ENCODE peak calls at places on chromosome 1, in five cellular contexts. Z is trophoblast cell, E is MM.1S, A is IMR-90, D is endodermal cell. L is an unnamed sample.

GRCh38 chr1:35557118-35557610 is at the start of gene KIAA0319L:
- DNase-seq in E (peak; percentile 80), A (peak; percentile 37), Z (peak; percentile 83), D (peak; percentile 90), L (peak; percentile 97)

GRCh38 chr1:79842811-79843210 is 836.3 kb upstream of the ADGRL4 start:
- DNase-seq in D (no peak), E (no peak), Z (no peak), A (no peak), L (no peak)

GRCh38 chr1:213281610-213282316 is 230.7 kb downstream of the RPS6KC1 start:
- DNase-seq in D (peak; percentile 68), A (no peak), E (no peak), Z (no peak), L (no peak)

GRCh38 chr1:55049914-55050278 is 10.5 kb downstream of the PCSK9 start:
- DNase-seq in A (peak; percentile 58), D (no peak), E (no peak), Z (no peak), L (no peak)

GRCh38 chr1:209670441-209671082 is 4.7 kb upstream of the G0S2 start:
- DNase-seq in Z (no peak), A (no peak), E (no peak), D (no peak), L (no peak)

GRCh38 chr1:58939666-58940370 is 156.0 kb upstream of the JUN start:
- DNase-seq in Z (no peak), A (no peak), E (no peak), D (peak; percentile 12), L (no peak)

GRCh38 chr1:168945870-168946269 is 160.6 kb upstream of the ATP1B1 start:
- DNase-seq in A (no peak), Z (no peak), D (no peak), E (no peak), L (peak; percentile 71)

GRCh38 chr1:63317007-63317813 is 5.2 kb upstream of the FOXD3 start:
- DNase-seq in A (peak; percentile 41), E (peak; percentile 92), D (peak; percentile 98), Z (peak; percentile 63), L (peak; percentile 83)

DNA sequence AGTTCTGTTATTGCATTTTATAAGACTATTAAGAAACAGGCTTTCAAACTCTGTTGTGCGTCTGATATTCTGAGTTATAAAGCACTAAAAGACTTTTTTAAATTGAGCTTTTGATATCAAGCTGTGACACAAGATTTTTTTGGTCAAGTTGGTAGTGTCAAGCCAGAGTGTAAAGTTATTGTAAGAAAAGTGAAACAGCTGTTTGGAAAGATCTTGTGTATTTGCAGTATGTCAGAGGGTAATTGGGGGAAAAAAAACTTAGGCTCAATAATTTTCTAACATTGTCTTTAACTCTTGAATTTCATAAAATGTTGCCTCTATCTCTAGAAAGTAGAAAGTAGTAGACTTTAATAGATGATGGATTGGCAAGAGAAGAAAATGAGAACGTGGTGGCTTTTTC is 3.8 kb downstream of the CACYBP start:
- DNase-seq in E (no peak), D (no peak), Z (no peak), A (no peak), L (no peak)
- H3K9ac ChIP-seq in E (no peak overlapping the region), D (no peak overlapping the region), Z (no peak overlapping the region), A (no peak overlapping the region), L (no peak overlapping the region)

DNA sequence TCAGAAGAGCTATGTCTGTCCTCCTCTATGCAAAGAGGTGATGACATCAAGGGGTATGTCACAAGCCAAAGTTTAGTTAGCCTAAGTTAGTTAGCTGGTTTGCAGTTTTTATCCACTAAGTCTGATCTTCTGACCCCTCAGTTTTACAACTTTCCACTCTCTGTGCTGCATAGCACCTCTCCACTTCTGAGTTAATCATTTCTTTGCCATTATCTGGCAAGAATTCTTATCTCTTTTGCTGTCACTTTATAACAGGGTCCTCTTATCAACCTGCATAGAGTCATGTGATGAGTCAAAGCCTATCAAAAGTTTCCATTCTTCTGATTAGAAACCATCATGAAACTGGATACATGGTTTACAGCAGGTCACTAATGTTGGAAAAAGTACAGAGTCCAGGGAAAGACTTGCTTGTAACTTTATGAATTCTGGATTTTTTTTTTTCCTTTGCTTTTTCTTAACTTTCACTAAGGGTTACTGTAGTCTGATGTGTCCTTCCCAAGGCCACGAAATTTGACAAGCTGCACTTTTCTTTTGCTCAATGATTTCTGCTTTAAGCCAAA is at the start of gene NR5A2:
- DNase-seq in Z (no peak), E (no peak), D (no peak), A (no peak), L (no peak)
- H3K9ac ChIP-seq in Z (no peak within 1 kb of the TSS), E (no peak within 1 kb of the TSS), D (no peak within 1 kb of the TSS), A (no peak within 1 kb of the TSS), L (no peak within 1 kb of the TSS)

GRCh38 chr1:202860744-202861419 is 28.1 kb downstream of the RABIF start:
- DNase-seq in D (peak; percentile 94), Z (peak; percentile 98), E (no peak), A (peak; percentile 33), L (peak; percentile 77)
- H3K9ac ChIP-seq in D (peak overlapping the region; percentile 71), Z (peak overlapping the region; percentile 59), E (peak overlapping the region; percentile 9), A (peak overlapping the region; percentile 19), L (no peak overlapping the region)

DNA sequence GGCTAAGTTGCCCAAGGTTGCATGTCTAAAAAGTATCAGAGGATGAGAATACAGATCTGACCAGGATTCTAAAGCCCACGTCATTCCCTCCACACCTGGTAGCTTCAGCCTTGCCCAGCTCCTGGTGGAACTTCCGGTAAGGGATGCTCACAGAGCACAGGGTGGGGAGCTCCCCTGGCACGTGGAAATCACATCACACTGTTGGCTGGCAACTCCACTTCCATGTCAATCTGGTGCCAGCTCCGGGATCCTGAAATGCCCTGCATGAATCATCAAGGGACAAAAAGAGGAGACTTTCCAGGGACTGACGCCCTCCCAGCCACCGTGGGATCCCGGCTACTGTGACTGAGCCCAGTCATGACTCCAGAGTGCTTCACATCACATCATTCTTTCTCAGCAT is 12.4 kb upstream of the BCAR3 start:
- DNase-seq in Z (no peak), D (no peak), E (no peak), A (no peak), L (no peak)
- H3K9ac ChIP-seq in Z (no peak overlapping the region), D (no peak overlapping the region), E (no peak overlapping the region), A (no peak overlapping the region), L (no peak overlapping the region)

GRCh38 chr1:7008975-7009740 is 223.9 kb downstream of the CAMTA1 start:
- DNase-seq in E (no peak), D (peak; percentile 29), Z (no peak), A (no peak), L (no peak)
- H3K9ac ChIP-seq in E (no peak overlapping the region), D (no peak overlapping the region), Z (no peak overlapping the region), A (no peak overlapping the region), L (no peak overlapping the region)

GRCh38 chr1:43991476-43992231 is at the start of gene CCDC24:
- DNase-seq in D (peak; percentile 93), E (peak; percentile 82), Z (peak; percentile 82), A (peak; percentile 67), L (peak; percentile 96)

GRCh38 chr1:43992232-43992995 is 1.0 kb downstream of the CCDC24 start:
- DNase-seq in E (no peak), Z (peak; percentile 86), D (no peak), A (no peak), L (no peak)

GRCh38 chr1:43993206-43993914 is 2.0 kb downstream of the CCDC24 start:
- DNase-seq in D (no peak), E (no peak), A (no peak), Z (no peak), L (no peak)

GRCh38 chr1:43991200-43991475 is 261 bp upstream of the CCDC24 start:
- DNase-seq in E (no peak), A (no peak), D (no peak), Z (no peak), L (no peak)

GRCh38 chr1:43990271-43991199 is 864 bp upstream of the CCDC24 start:
- DNase-seq in A (no peak), Z (no peak), D (no peak), E (no peak), L (peak; percentile 68)
- H3K9ac ChIP-seq in A (peak overlapping the region; percentile 64), Z (peak overlapping the region; percentile 60), D (peak overlapping the region; percentile 44), E (peak overlapping the region; percentile 37), L (no peak overlapping the region)

GRCh38 chr1:10691075-10691739 is 105.2 kb downstream of the CASZ1 start:
- DNase-seq in D (no peak), A (no peak), E (no peak), Z (no peak), L (no peak)
- H3K9ac ChIP-seq in D (no peak overlapping the region), A (no peak overlapping the region), E (no peak overlapping the region), Z (no peak overlapping the region), L (peak overlapping the region; percentile 39)

GRCh38 chr1:111204923-111205723 is 4.7 kb upstream of the DENND2D start:
- DNase-seq in E (no peak), D (no peak), A (no peak), Z (no peak), L (no peak)
- H3K9ac ChIP-seq in E (no peak overlapping the region), D (no peak overlapping the region), A (no peak overlapping the region), Z (no peak overlapping the region), L (no peak overlapping the region)

L was measured in kidney.